ENCODE peak calls at places on chromosome 12, in six cellular contexts. One of them, this sample, is unnamed.

GRCh38 chr12:57810450-57810849 is 8.1 kb downstream of the AVIL start:
- DNase-seq in DND-41: no peak
- DNase-seq in IMR-90: peak; percentile 73
- DNase-seq in CD8-positive, alpha-beta T cell: no peak
- DNase-seq in H1: no peak
- DNase-seq in heart right ventricle: no peak
- DNase-seq in this sample: no peak

GRCh38 chr12:108784270-108784669 is 53.0 kb upstream of the CORO1C start:
- DNase-seq in DND-41: no peak
- DNase-seq in CD8-positive, alpha-beta T cell: no peak
- DNase-seq in H1: no peak
- DNase-seq in IMR-90: no peak
- DNase-seq in heart right ventricle: no peak
- DNase-seq in this sample: no peak

GRCh38 chr12:43758247-43758727 is 303 bp downstream of the PUS7L start:
- DNase-seq in CD8-positive, alpha-beta T cell: no peak
- DNase-seq in DND-41: no peak
- DNase-seq in heart right ventricle: no peak
- DNase-seq in H1: peak; percentile 56
- DNase-seq in IMR-90: peak; percentile 38
- DNase-seq in this sample: no peak

GRCh38 chr12:23222801-23223200 is 597.8 kb downstream of the ETNK1 start:
- DNase-seq in DND-41: no peak
- DNase-seq in CD8-positive, alpha-beta T cell: no peak
- DNase-seq in heart right ventricle: no peak
- DNase-seq in H1: no peak
- DNase-seq in IMR-90: no peak
- DNase-seq in this sample: no peak

GRCh38 chr12:117158096-117158495 is 32.2 kb downstream of the FBXO21 start:
- DNase-seq in CD8-positive, alpha-beta T cell: no peak
- DNase-seq in IMR-90: no peak
- DNase-seq in H1: no peak
- DNase-seq in DND-41: no peak
- DNase-seq in heart right ventricle: no peak
- DNase-seq in this sample: no peak

GRCh38 chr12:89706551-89707348 is 1.9 kb downstream of the ATP2B1 start:
- DNase-seq in H1: no peak
- DNase-seq in DND-41: no peak
- DNase-seq in CD8-positive, alpha-beta T cell: no peak
- DNase-seq in IMR-90: peak; percentile 19
- DNase-seq in heart right ventricle: peak; percentile 13
- DNase-seq in this sample: peak; percentile 3

GRCh38 chr12:121748571-121749265 is 36.2 kb downstream of the TMEM120B start:
- DNase-seq in DND-41: no peak
- DNase-seq in H1: peak; percentile 52
- DNase-seq in CD8-positive, alpha-beta T cell: no peak
- DNase-seq in heart right ventricle: no peak
- DNase-seq in IMR-90: peak; percentile 96
- DNase-seq in this sample: no peak

GRCh38 chr12:75699728-75700496 is 188.5 kb upstream of the KRR1 start:
- DNase-seq in heart right ventricle: no peak
- DNase-seq in IMR-90: peak; percentile 67
- DNase-seq in CD8-positive, alpha-beta T cell: no peak
- DNase-seq in H1: no peak
- DNase-seq in DND-41: no peak
- DNase-seq in this sample: no peak

GRCh38 chr12:21502872-21503271 is 1.3 kb downstream of the GOLT1B start:
- DNase-seq in heart right ventricle: no peak
- DNase-seq in H1: no peak
- DNase-seq in DND-41: no peak
- DNase-seq in IMR-90: no peak
- DNase-seq in CD8-positive, alpha-beta T cell: no peak
- DNase-seq in this sample: no peak

GRCh38 chr12:117019866-117020265 is 79.3 kb downstream of the TESC start:
- DNase-seq in DND-41: no peak
- DNase-seq in CD8-positive, alpha-beta T cell: no peak
- DNase-seq in heart right ventricle: no peak
- DNase-seq in IMR-90: no peak
- DNase-seq in H1: no peak
- DNase-seq in this sample: no peak

GRCh38 chr12:24913130-24913529 is 35.8 kb downstream of the BCAT1 start:
- DNase-seq in CD8-positive, alpha-beta T cell: no peak
- DNase-seq in H1: no peak
- DNase-seq in DND-41: no peak
- DNase-seq in IMR-90: no peak
- DNase-seq in heart right ventricle: no peak
- DNase-seq in this sample: no peak

GRCh38 chr12:50234347-50234746 is 49.0 kb downstream of the LIMA1 start:
- DNase-seq in H1: no peak
- DNase-seq in IMR-90: no peak
- DNase-seq in heart right ventricle: no peak
- DNase-seq in CD8-positive, alpha-beta T cell: no peak
- DNase-seq in DND-41: no peak
- DNase-seq in this sample: no peak

GRCh38 chr12:104866286-104866685 is 91.8 kb downstream of the SLC41A2 start:
- DNase-seq in H1: no peak
- DNase-seq in heart right ventricle: no peak
- DNase-seq in DND-41: no peak
- DNase-seq in CD8-positive, alpha-beta T cell: no peak
- DNase-seq in IMR-90: peak; percentile 70
- DNase-seq in this sample: no peak

GRCh38 chr12:89863968-89864367 is 155.3 kb upstream of the ATP2B1 start:
- DNase-seq in IMR-90: no peak
- DNase-seq in DND-41: no peak
- DNase-seq in CD8-positive, alpha-beta T cell: no peak
- DNase-seq in H1: no peak
- DNase-seq in heart right ventricle: no peak
- DNase-seq in this sample: peak; percentile 51

GRCh38 chr12:337039-337438 is 52.1 kb downstream of the KDM5A start:
- DNase-seq in heart right ventricle: no peak
- DNase-seq in IMR-90: no peak
- DNase-seq in CD8-positive, alpha-beta T cell: no peak
- DNase-seq in H1: no peak
- DNase-seq in DND-41: no peak
- DNase-seq in this sample: no peak

GRCh38 chr12:113907446-113908180 is 58.5 kb downstream of the RBM19 start:
- DNase-seq in heart right ventricle: no peak
- DNase-seq in DND-41: no peak
- DNase-seq in IMR-90: no peak
- DNase-seq in CD8-positive, alpha-beta T cell: no peak
- DNase-seq in H1: no peak
- DNase-seq in this sample: no peak
- H3K36me3 ChIP-seq in heart right ventricle: no peaks in the 10 kb centered on the region
- H3K36me3 ChIP-seq in DND-41: peaks cover 47% of the 10 kb centered on the region
- H3K36me3 ChIP-seq in IMR-90: peaks cover 20% of the 10 kb centered on the region
- H3K36me3 ChIP-seq in CD8-positive, alpha-beta T cell: peaks cover 43% of the 10 kb centered on the region
- H3K36me3 ChIP-seq in H1: peaks cover 14% of the 10 kb centered on the region
- H3K36me3 ChIP-seq in this sample: peaks cover 9% of the 10 kb centered on the region

GRCh38 chr12:106296179-106296877 is 6.2 kb upstream of the TCP11L2 start:
- DNase-seq in DND-41: no peak
- DNase-seq in H1: no peak
- DNase-seq in IMR-90: peak; percentile 91
- DNase-seq in CD8-positive, alpha-beta T cell: no peak
- DNase-seq in heart right ventricle: no peak
- DNase-seq in this sample: no peak
- H3K27ac ChIP-seq in DND-41: no peak overlapping the region
- H3K27ac ChIP-seq in H1: no peak overlapping the region
- H3K27ac ChIP-seq in IMR-90: peak overlapping the region; percentile 48
- H3K27ac ChIP-seq in CD8-positive, alpha-beta T cell: no peak overlapping the region
- H3K27ac ChIP-seq in heart right ventricle: peak overlapping the region; percentile 66
- H3K27ac ChIP-seq in this sample: no peak overlapping the region

GRCh38 chr12:54371328-54372112 is 7.2 kb upstream of the GPR84 start:
- DNase-seq in heart right ventricle: peak; percentile 70
- DNase-seq in CD8-positive, alpha-beta T cell: no peak
- DNase-seq in H1: no peak
- DNase-seq in DND-41: peak; percentile 42
- DNase-seq in IMR-90: no peak
- DNase-seq in this sample: no peak

GRCh38 chr12:54368016-54368708 is 3.9 kb upstream of the GPR84 start:
- DNase-seq in DND-41: no peak
- DNase-seq in H1: no peak
- DNase-seq in IMR-90: no peak
- DNase-seq in heart right ventricle: no peak
- DNase-seq in CD8-positive, alpha-beta T cell: no peak
- DNase-seq in this sample: no peak

GRCh38 chr12:54370218-54370730 is 6.0 kb upstream of the GPR84 start:
- DNase-seq in heart right ventricle: peak; percentile 85
- DNase-seq in DND-41: no peak
- DNase-seq in CD8-positive, alpha-beta T cell: no peak
- DNase-seq in H1: peak; percentile 91
- DNase-seq in IMR-90: peak; percentile 77
- DNase-seq in this sample: no peak

GRCh38 chr12:54368709-54369596 is 4.7 kb upstream of the GPR84 start:
- DNase-seq in heart right ventricle: peak; percentile 91
- DNase-seq in CD8-positive, alpha-beta T cell: peak; percentile 79
- DNase-seq in DND-41: peak; percentile 91
- DNase-seq in H1: peak; percentile 90
- DNase-seq in IMR-90: peak; percentile 88
- DNase-seq in this sample: peak; percentile 87

DNA sequence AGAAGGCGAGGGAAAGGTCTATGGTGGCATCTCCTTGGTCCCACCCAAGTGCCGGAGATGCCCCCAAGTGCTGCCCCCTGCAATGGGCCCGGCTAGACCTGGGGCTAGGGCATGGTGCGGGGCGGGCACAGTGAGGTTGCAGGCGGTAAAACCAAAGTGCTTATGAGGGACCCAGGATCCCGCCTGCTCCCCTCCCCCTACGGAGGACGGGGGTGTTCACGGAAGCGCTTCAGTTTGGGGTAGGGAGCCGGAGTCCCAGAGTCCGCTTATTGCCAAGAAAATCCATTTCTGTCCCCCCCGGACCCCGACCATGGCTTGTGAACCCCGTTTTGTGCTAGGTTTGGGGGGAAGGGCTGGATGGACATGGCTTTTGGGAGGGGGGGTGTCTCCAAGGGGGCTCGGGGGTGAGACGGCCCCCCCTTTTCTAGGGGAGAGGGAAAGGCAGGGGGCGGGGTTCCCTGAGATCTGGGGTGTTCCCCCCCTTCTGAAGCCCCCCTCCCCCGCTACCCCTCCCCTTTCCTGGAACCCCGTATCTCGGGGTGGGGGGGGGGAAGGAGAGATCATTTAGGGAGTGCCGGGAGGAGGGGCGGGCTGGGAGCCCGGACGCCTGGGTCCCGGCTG is 5.4 kb upstream of the GPR84 start:
- DNase-seq in CD8-positive, alpha-beta T cell: no peak
- DNase-seq in DND-41: no peak
- DNase-seq in IMR-90: no peak
- DNase-seq in H1: no peak
- DNase-seq in heart right ventricle: no peak
- DNase-seq in this sample: no peak
- H3K4me3 ChIP-seq in CD8-positive, alpha-beta T cell: no peak overlapping the region
- H3K4me3 ChIP-seq in DND-41: no peak overlapping the region
- H3K4me3 ChIP-seq in IMR-90: peak overlapping the region; percentile 25
- H3K4me3 ChIP-seq in H1: peak overlapping the region; percentile 34
- H3K4me3 ChIP-seq in heart right ventricle: peak overlapping the region; percentile 60
- H3K4me3 ChIP-seq in this sample: no peak overlapping the region

GRCh38 chr12:46358791-46359666 is 13.5 kb downstream of the SLC38A2 start:
- DNase-seq in IMR-90: no peak
- DNase-seq in heart right ventricle: no peak
- DNase-seq in DND-41: no peak
- DNase-seq in H1: no peak
- DNase-seq in CD8-positive, alpha-beta T cell: no peak
- DNase-seq in this sample: no peak
- H3K36me3 ChIP-seq in IMR-90: peaks cover 40% of the 10 kb centered on the region
- H3K36me3 ChIP-seq in heart right ventricle: peaks cover 3% of the 10 kb centered on the region
- H3K36me3 ChIP-seq in DND-41: peaks cover 51% of the 10 kb centered on the region
- H3K36me3 ChIP-seq in H1: peaks cover 57% of the 10 kb centered on the region
- H3K36me3 ChIP-seq in CD8-positive, alpha-beta T cell: peaks cover 37% of the 10 kb centered on the region
- H3K36me3 ChIP-seq in this sample: peaks cover 10% of the 10 kb centered on the region

GRCh38 chr12:12612403-12612802 is 727 bp downstream of the CREBL2 start:
- DNase-seq in CD8-positive, alpha-beta T cell: no peak
- DNase-seq in heart right ventricle: no peak
- DNase-seq in DND-41: peak; percentile 37
- DNase-seq in H1: no peak
- DNase-seq in IMR-90: peak; percentile 80
- DNase-seq in this sample: no peak
- H3K27ac ChIP-seq in CD8-positive, alpha-beta T cell: peak overlapping the region; percentile 82
- H3K27ac ChIP-seq in heart right ventricle: peak overlapping the region; percentile 91
- H3K27ac ChIP-seq in DND-41: peak overlapping the region; percentile 89
- H3K27ac ChIP-seq in H1: no peak overlapping the region
- H3K27ac ChIP-seq in IMR-90: peak overlapping the region; percentile 79
- H3K27ac ChIP-seq in this sample: peak overlapping the region; percentile 98